ENCODE peak calls at places on chromosomes 5 and 9, in four cellular contexts. F, U, C and D are unnamed samples.

GRCh38 chr5:172450861-172451695 is 3.2 kb downstream of the SH3PXD2B start:
- DNase-seq in F (peak), U (peak), C (no peak), D (no peak)

GRCh38 chr9:121599186-121599871 is 52.1 kb upstream of the DAB2IP start:
- DNase-seq in F (peak), U (peak), C (no peak), D (peak)

GRCh38 chr9:89743216-89743575 is 138.4 kb downstream of the GADD45G start:
- DNase-seq in F (no peak), U (no peak), C (no peak), D (no peak)

GRCh38 chr9:76181020-76181641 is 213.1 kb downstream of the RFK start:
- DNase-seq in F (no peak), U (peak), C (peak), D (peak)

GRCh38 chr9:96853711-96854072 is 622 bp downstream of the ZNF782 start:
- DNase-seq in F (no peak), U (no peak), C (no peak), D (no peak)

GRCh38 chr5:118558871-118559270 is 429.5 kb downstream of the DTWD2 start:
- DNase-seq in F (no peak), U (peak), C (no peak), D (no peak)

GRCh38 chr9:136115206-136115605 is 3.5 kb downstream of the TMEM250 start:
- DNase-seq in F (no peak), U (no peak), C (no peak), D (no peak)

GRCh38 chr9:132055756-132056155 is 23.9 kb downstream of the MED27 start:
- DNase-seq in F (no peak), U (no peak), C (no peak), D (no peak)

GRCh38 chr5:127785098-127785927 is 82.1 kb downstream of the CCDC192 start:
- DNase-seq in F (no peak), U (peak), C (peak), D (peak)

GRCh38 chr9:128861501-128861900 is 20.2 kb downstream of the KYAT1 start:
- DNase-seq in F (no peak), U (no peak), C (no peak), D (no peak)

GRCh38 chr5:141003791-141004601 is 37.7 kb downstream of the PCDHAC2 start:
- DNase-seq in F (no peak), U (no peak), C (no peak), D (peak)

GRCh38 chr5:150514708-150515211 is 6.8 kb downstream of the NDST1 start:
- DNase-seq in F (no peak), U (peak), C (no peak), D (no peak)

GRCh38 chr5:127088226-127088625 is 14.9 kb upstream of the C5orf63 start:
- DNase-seq in F (no peak), U (peak), C (peak), D (no peak)

GRCh38 chr9:108411632-108412031 is 444.2 kb downstream of the ACTL7B start:
- DNase-seq in F (no peak), U (no peak), C (no peak), D (no peak)

GRCh38 chr5:151449836-151450235 is 2.4 kb downstream of the SLC36A1 start:
- DNase-seq in F (no peak), U (no peak), C (no peak), D (no peak)

GRCh38 chr9:108687360-108687981 is 168.3 kb downstream of the ACTL7B start:
- DNase-seq in F (no peak), U (peak), C (peak), D (peak)

GRCh38 chr5:15844253-15844652 is 335.3 kb downstream of the MARCHF11 start:
- DNase-seq in F (no peak), U (no peak), C (no peak), D (no peak)

GRCh38 chr5:19179561-19179960 is 808.4 kb downstream of the CDH18 start:
- DNase-seq in F (no peak), U (no peak), C (no peak), D (peak)

GRCh38 chr9:1049641-1050040 is 516 bp upstream of the DMRT2 start:
- DNase-seq in F (no peak), U (no peak), C (no peak), D (no peak)

GRCh38 chr5:141559481-141559880 is 59.3 kb downstream of the DIAPH1 start:
- DNase-seq in F (no peak), U (peak), C (peak), D (no peak)

GRCh38 chr9:88310310-88310980 is 77.8 kb upstream of the SPIN1 start:
- DNase-seq in F (peak), U (no peak), C (no peak), D (no peak)

GRCh38 chr5:19555436-19555835 is 432.6 kb downstream of the CDH18 start:
- DNase-seq in F (no peak), U (no peak), C (peak), D (no peak)

GRCh38 chr9:71812385-71812784 is 44.1 kb upstream of the CEMIP2 start:
- DNase-seq in F (no peak), U (peak), C (peak), D (no peak)

GRCh38 chr5:68032240-68032762 is 183.3 kb upstream of the PIK3R1 start:
- DNase-seq in F (peak), U (no peak), C (no peak), D (no peak)

GRCh38 chr5:68024426-68024825 is 191.1 kb upstream of the PIK3R1 start:
- DNase-seq in F (no peak), U (no peak), C (no peak), D (no peak)

GRCh38 chr5:68026092-68026910 is 189.3 kb upstream of the PIK3R1 start:
- DNase-seq in F (no peak), U (no peak), C (no peak), D (no peak)

GRCh38 chr5:68027519-68027918 is 188.0 kb upstream of the PIK3R1 start:
- DNase-seq in F (peak), U (peak), C (peak), D (no peak)

GRCh38 chr5:68028131-68028727 is 187.3 kb upstream of the PIK3R1 start:
- DNase-seq in F (no peak), U (peak), C (no peak), D (no peak)
- H3K4me3 ChIP-seq in F (no peak), U (no peak), C (no peak), D (no peak)

GRCh38 chr5:134130239-134130945 is 15.9 kb downstream of the TCF7 start:
- DNase-seq in F (no peak), U (no peak), C (no peak), D (no peak)
- H3K4me3 ChIP-seq in F (no peak), U (no peak), C (no peak), D (no peak)

DNA sequence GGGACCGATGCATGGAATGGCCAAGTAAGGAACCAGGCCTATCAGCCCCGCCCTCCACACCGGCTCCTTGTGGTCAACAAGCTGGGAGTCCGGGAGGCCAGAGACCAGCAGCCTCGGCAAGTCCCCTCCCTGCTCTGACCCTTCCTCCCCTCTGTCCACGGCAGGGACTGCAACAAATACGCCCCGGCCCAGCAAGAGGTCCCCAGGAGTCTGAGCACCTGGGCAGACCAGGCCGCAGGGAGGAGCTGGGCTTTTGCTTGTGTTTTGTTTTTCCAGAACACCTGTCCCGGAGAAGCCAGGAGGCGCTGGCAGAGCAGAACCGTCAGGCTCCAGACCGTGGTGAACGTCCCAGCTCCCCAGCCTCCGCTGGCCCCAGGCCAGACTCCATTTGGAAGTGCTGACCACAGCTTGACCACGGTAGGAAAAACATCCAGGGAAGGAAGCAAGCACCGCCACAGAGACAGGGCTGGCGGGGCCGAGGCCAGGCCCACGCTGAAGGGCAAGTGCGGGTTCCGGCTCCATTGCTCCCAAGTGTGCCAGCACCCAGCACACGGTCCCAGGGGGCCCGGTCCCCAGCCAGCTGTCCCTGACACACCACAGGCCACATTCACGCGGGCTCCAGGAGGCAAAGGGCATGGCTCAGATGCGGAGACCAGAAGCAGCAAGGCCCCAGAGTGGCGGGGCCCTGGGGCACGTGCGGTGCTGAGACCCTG is 56.6 kb downstream of the VAV2 start:
- DNase-seq in F (peak), U (peak), C (peak), D (no peak)
- H3K4me3 ChIP-seq in F (no peak), U (no peak), C (no peak), D (no peak)

GRCh38 chr9:110030632-110031031 is 177.3 kb downstream of the C9orf152 start:
- DNase-seq in F (no peak), U (peak), C (no peak), D (no peak)
- H3K4me3 ChIP-seq in F (no peak), U (no peak), C (no peak), D (no peak)

DNA sequence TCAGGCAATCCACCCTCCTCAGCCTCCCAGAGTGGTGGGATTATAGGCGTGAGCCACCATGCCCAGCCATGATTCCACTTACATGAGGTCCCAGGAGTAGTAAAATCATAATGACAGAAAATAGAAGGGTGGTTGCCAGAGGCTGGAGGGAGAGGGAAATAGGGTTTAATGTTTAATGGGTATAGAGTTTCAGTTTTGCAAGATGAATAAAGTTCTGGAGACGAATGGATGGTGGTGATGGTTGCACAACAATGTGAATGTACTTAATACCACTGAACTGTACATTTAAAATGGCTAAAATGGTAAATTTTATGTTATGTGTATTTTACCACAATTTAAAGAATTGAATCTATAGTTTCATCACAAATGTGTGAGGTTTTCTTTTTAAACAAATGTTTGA is 146.5 kb upstream of the ABCA1 start:
- DNase-seq in F (no peak), U (no peak), C (no peak), D (no peak)
- H3K4me3 ChIP-seq in F (no peak), U (no peak), C (no peak), D (no peak)